ENCODE peak calls at places on chromosomes 3 and 15, in seven cellular contexts. B is body of pancreas; O is psoas muscle; Z is Peyer's patch; U is kidney epithelial cell; P is kidney; H is CD8-positive, alpha-beta T cell. T is an unnamed sample.

GRCh38 chr3:16665282-16665741 is 60.1 kb upstream of the DAZL start:
- DNase-seq in B (no peak), O (no peak), Z (no peak), U (no peak), P (no peak), H (no peak), T (no peak)

GRCh38 chr15:37093480-37094410 is 6.6 kb downstream of the MEIS2 start:
- DNase-seq in B (no peak), O (no peak), Z (no peak), U (no peak), P (no peak), H (no peak), T (no peak)

GRCh38 chr3:45528429-45528828 is 66.1 kb upstream of the LIMD1 start:
- DNase-seq in B (no peak), O (no peak), Z (no peak), U (no peak), P (no peak), H (no peak), T (no peak)

GRCh38 chr3:100399341-100400071 is 1.4 kb downstream of the TOMM70 start:
- DNase-seq in B (no peak), O (no peak), Z (no peak), U (no peak), P (no peak), H (no peak), T (no peak)

GRCh38 chr3:129555616-129556357 is 12.8 kb downstream of the H1-8 start:
- DNase-seq in B (no peak), O (peak; percentile 19), Z (no peak), U (no peak), P (peak; percentile 72), H (no peak), T (no peak)

GRCh38 chr3:107430214-107431047 is 53.2 kb downstream of the CCDC54 start:
- DNase-seq in B (no peak), O (peak; percentile 19), Z (no peak), U (no peak), P (no peak), H (no peak), T (no peak)

GRCh38 chr3:160485931-160486330 is 36.3 kb upstream of the TRIM59 start:
- DNase-seq in B (no peak), O (no peak), Z (no peak), U (no peak), P (no peak), H (no peak), T (no peak)

GRCh38 chr3:170765419-170766078 is 104.4 kb downstream of the RPL22L1 start:
- DNase-seq in B (no peak), O (no peak), Z (no peak), U (no peak), P (no peak), H (no peak), T (no peak)

GRCh38 chr3:24067483-24067882 is 122.4 kb downstream of the NR1D2 start:
- DNase-seq in B (no peak), O (no peak), Z (no peak), U (no peak), P (no peak), H (no peak), T (no peak)

GRCh38 chr3:123757281-123757940 is 126.7 kb downstream of the MYLK start:
- DNase-seq in B (peak; percentile 29), O (peak; percentile 50), Z (no peak), U (no peak), P (no peak), H (no peak), T (no peak)

GRCh38 chr3:61894988-61895935 is 333.9 kb downstream of the PTPRG start:
- DNase-seq in B (peak; percentile 65), O (peak; percentile 37), Z (peak; percentile 70), U (peak; percentile 98), P (peak; percentile 70), H (peak; percentile 27), T (peak; percentile 77)

GRCh38 chr3:118126751-118127150 is 907.9 kb downstream of the IGSF11 start:
- DNase-seq in B (no peak), O (no peak), Z (no peak), U (no peak), P (no peak), H (no peak), T (no peak)

GRCh38 chr15:101127503-101128076 is 124.3 kb downstream of the CHSY1 start:
- DNase-seq in B (peak; percentile 37), O (peak; percentile 79), Z (peak; percentile 41), U (no peak), P (peak; percentile 88), H (peak; percentile 15), T (peak; percentile 55)

GRCh38 chr3:142850395-142851023 is 38.4 kb downstream of the PCOLCE2 start:
- DNase-seq in B (no peak), O (peak; percentile 21), Z (no peak), U (peak; percentile 88), P (no peak), H (no peak), T (peak; percentile 66)

GRCh38 chr3:156388469-156389150 is 166.3 kb downstream of the SSR3 start:
- DNase-seq in B (no peak), O (no peak), Z (no peak), U (peak; percentile 18), P (no peak), H (no peak), T (no peak)

GRCh38 chr3:184177331-184177731 is 2.7 kb downstream of the AP2M1 start:
- DNase-seq in B (no peak), O (no peak), Z (no peak), U (no peak), P (no peak), H (no peak), T (no peak)

GRCh38 chr15:84781505-84781904 is 33.1 kb downstream of the ZNF592 start:
- DNase-seq in B (no peak), O (no peak), Z (no peak), U (no peak), P (no peak), H (no peak), T (no peak)

GRCh38 chr15:78453447-78453846 is 15.4 kb downstream of the IREB2 start:
- DNase-seq in B (no peak), O (no peak), Z (no peak), U (no peak), P (no peak), H (no peak), T (no peak)

GRCh38 chr3:122786067-122786466 is 7.6 kb downstream of the HSPBAP1 start:
- DNase-seq in B (no peak), O (no peak), Z (no peak), U (peak; percentile 39), P (no peak), H (no peak), T (no peak)

GRCh38 chr15:40308844-40309189 is 1.1 kb upstream of the PLCB2 start:
- DNase-seq in B (no peak), O (no peak), Z (peak; percentile 64), U (no peak), P (peak; percentile 75), H (no peak), T (peak; percentile 56)

GRCh38 chr3:195025881-195026200 is 245.1 kb downstream of the XXYLT1 start:
- DNase-seq in B (no peak), O (no peak), Z (no peak), U (no peak), P (no peak), H (no peak), T (no peak)

GRCh38 chr3:47315069-47315647 is 32.4 kb downstream of the KLHL18 start:
- DNase-seq in B (peak; percentile 12), O (no peak), Z (no peak), U (no peak), P (no peak), H (no peak), T (no peak)

GRCh38 chr3:140188285-140188684 is 253.3 kb downstream of the CLSTN2 start:
- DNase-seq in B (peak; percentile 88), O (no peak), Z (no peak), U (no peak), P (no peak), H (no peak), T (no peak)

GRCh38 chr3:119899178-119899511 is 117.2 kb downstream of the NR1I2 start:
- DNase-seq in B (no peak), O (no peak), Z (no peak), U (no peak), P (no peak), H (no peak), T (no peak)

GRCh38 chr3:119893769-119894168 is 111.9 kb downstream of the NR1I2 start:
- DNase-seq in B (no peak), O (no peak), Z (no peak), U (no peak), P (no peak), H (no peak), T (no peak)

GRCh38 chr3:119891944-119892721 is 110.2 kb downstream of the NR1I2 start:
- DNase-seq in B (peak; percentile 19), O (no peak), Z (no peak), U (peak; percentile 26), P (no peak), H (peak; percentile 47), T (peak; percentile 36)

GRCh38 chr3:119898478-119899177 is 116.7 kb downstream of the NR1I2 start:
- DNase-seq in B (no peak), O (no peak), Z (no peak), U (peak; percentile 47), P (no peak), H (no peak), T (no peak)

DNA sequence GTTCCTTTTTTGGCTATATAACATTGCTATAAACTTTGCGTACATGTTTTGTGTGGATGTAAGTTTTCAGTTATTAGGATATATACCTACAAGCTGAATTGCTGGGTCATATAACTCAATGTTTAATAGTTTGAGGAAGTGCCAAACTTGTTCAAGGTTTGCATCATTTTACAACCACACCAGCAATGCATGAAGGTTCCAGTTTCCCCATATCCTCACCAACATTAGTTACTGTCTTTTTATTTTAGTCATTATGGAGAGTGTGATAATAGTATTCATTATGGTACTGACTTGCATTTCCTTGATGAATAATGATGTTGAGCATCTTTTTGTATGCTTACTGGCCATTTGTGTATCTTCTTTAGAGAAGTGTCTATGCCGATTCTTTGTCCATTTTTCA is 112.3 kb downstream of the NR1I2 start:
- DNase-seq in B (no peak), O (no peak), Z (no peak), U (no peak), P (no peak), H (no peak), T (no peak)
- H3K36me3 ChIP-seq in B (no peaks in the 10 kb centered on the region), O (no peaks in the 10 kb centered on the region), Z (no peaks in the 10 kb centered on the region), U (no peaks in the 10 kb centered on the region), P (peaks cover 3% of the 10 kb centered on the region), H (no peaks in the 10 kb centered on the region), T (no peaks in the 10 kb centered on the region)

GRCh38 chr15:90917569-90917968 is 14.5 kb downstream of the MAN2A2 start:
- DNase-seq in B (no peak), O (no peak), Z (no peak), U (no peak), P (peak; percentile 63), H (no peak), T (no peak)
- H3K36me3 ChIP-seq in B (peaks cover 62% of the 10 kb centered on the region), O (peaks cover 13% of the 10 kb centered on the region), Z (no peaks in the 10 kb centered on the region), U (peaks cover 2% of the 10 kb centered on the region), P (peaks cover 49% of the 10 kb centered on the region), H (peaks cover 65% of the 10 kb centered on the region), T (peaks cover 69% of the 10 kb centered on the region)

DNA sequence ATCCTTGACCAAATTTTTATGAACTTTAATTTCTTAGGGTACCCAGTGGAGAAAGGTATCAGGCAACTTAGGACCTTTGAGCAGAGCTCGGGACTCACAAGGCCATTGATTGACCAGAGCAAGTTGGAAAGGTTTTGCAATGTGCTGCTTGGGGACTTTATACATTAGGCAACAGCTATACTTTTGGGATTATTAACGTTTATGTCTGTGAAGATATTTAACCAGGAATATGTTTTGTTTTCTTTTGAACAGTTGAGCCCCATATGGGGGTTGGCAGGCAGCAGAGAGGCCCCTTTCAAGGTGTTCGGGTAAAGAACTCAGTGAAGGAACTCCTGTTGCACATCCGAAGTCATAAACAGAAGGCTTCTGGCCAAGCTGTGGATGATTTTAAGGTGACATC is 2.5 kb downstream of the NFKBIZ start:
- DNase-seq in B (no peak), O (no peak), Z (no peak), U (no peak), P (no peak), H (no peak), T (no peak)
- H3K36me3 ChIP-seq in B (peaks cover 32% of the 10 kb centered on the region), O (peaks cover 12% of the 10 kb centered on the region), Z (peaks cover 3% of the 10 kb centered on the region), U (peaks cover 6% of the 10 kb centered on the region), P (peaks cover 38% of the 10 kb centered on the region), H (peaks cover 46% of the 10 kb centered on the region), T (peaks cover 35% of the 10 kb centered on the region)

GRCh38 chr15:67082007-67082536 is 16.7 kb downstream of the SMAD3 start:
- DNase-seq in B (peak; percentile 85), O (no peak), Z (peak; percentile 60), U (no peak), P (no peak), H (peak; percentile 39), T (peak; percentile 48)
- H3K36me3 ChIP-seq in B (no peaks in the 10 kb centered on the region), O (no peaks in the 10 kb centered on the region), Z (no peaks in the 10 kb centered on the region), U (no peaks in the 10 kb centered on the region), P (no peaks in the 10 kb centered on the region), H (no peaks in the 10 kb centered on the region), T (no peaks in the 10 kb centered on the region)

T was measured in lung.